ENCODE peak calls at places on chromosome 19, in six cellular contexts. J is amygdala; R is myocyte; T is T-helper 1 cell; Q is stimulated activated CD4-positive, alpha-beta T cell treated with anti-CD3 and anti-CD28 coated beads, Interleukin-2, amount 100 ng/mL, for 24 hours; M is stimulated activated CD8-positive, alpha-beta memory T cell treated with anti-CD3 and anti-CD28 coated beads, Interleukin-12 subunit alpha, Interleukin-12 subunit beta, amount 100 ng/mL, for 4 hours. U is an unnamed sample.

GRCh38 chr19:4199699-4200293 is 17.3 kb downstream of the ANKRD24 start:
- DNase-seq in M (no peak), J (no peak), Q (no peak), T (no peak), R (no peak), U (no peak)

GRCh38 chr19:55460670-55461258 is 678 bp downstream of the ISOC2 start:
- DNase-seq in R (peak; percentile 83), T (no peak), M (no peak), J (peak; percentile 33), Q (peak; percentile 48), U (no peak)

GRCh38 chr19:44869728-44870470 is 21.2 kb upstream of the TOMM40 start:
- DNase-seq in R (peak; percentile 71), J (no peak), Q (no peak), T (no peak), M (no peak), U (no peak)

GRCh38 chr19:34320277-34320676 is 44.7 kb upstream of the GPI start:
- DNase-seq in Q (no peak), R (no peak), T (no peak), M (no peak), J (no peak), U (no peak)

GRCh38 chr19:29380581-29380980 is 145.2 kb upstream of the VSTM2B start:
- DNase-seq in M (no peak), T (no peak), R (no peak), J (no peak), Q (no peak), U (no peak)

GRCh38 chr19:12580180-12580694 is 29.0 kb upstream of the ZNF564 start:
- DNase-seq in R (no peak), J (no peak), M (no peak), Q (no peak), T (no peak), U (no peak)

GRCh38 chr19:8569066-8569761 is 8.0 kb downstream of the MYO1F start:
- DNase-seq in Q (peak; percentile 59), J (no peak), R (peak; percentile 90), T (peak; percentile 40), M (peak; percentile 57), U (no peak)

GRCh38 chr19:18366027-18366435 is 19.9 kb upstream of the GDF15 start:
- DNase-seq in Q (no peak), T (no peak), J (no peak), M (no peak), R (no peak), U (no peak)

GRCh38 chr19:28569132-28570114 is 643.5 kb downstream of the UQCRFS1 start:
- DNase-seq in J (no peak), R (no peak), M (no peak), Q (no peak), T (no peak), U (no peak)

U was measured in T follicular helper cell.